ENCODE peak calls at places on chromosomes 6 and 20, in four cellular contexts. M is ascending aorta, U is body of pancreas, F is dorsolateral prefrontal cortex. I is an unnamed sample.

GRCh38 chr6:170243386-170243785 is 47.5 kb downstream of the DLL1 start:
- DNase-seq in F (no peak), U (no peak), M (no peak), I (no peak)

GRCh38 chr6:15474196-15474595 is 188.6 kb downstream of the DTNBP1 start:
- DNase-seq in F (no peak), M (no peak), U (no peak), I (no peak)

GRCh38 chr20:50348118-50348517 is 157.5 kb downstream of the CEBPB start:
- DNase-seq in F (no peak), U (peak; percentile 85), M (no peak), I (no peak)

GRCh38 chr6:25889877-25890853 is 16.1 kb upstream of the SLC17A3 start:
- DNase-seq in M (no peak), F (no peak), U (peak; percentile 44), I (peak; percentile 30)

GRCh38 chr6:157036245-157036681 is 259.1 kb downstream of the ARID1B start:
- DNase-seq in U (peak; percentile 42), F (no peak), M (no peak), I (no peak)

GRCh38 chr6:156418253-156418652 is 358.9 kb upstream of the ARID1B start:
- DNase-seq in M (no peak), F (no peak), U (no peak), I (no peak)

GRCh38 chr6:27161946-27162603 is 85.4 kb upstream of the PRSS16 start:
- DNase-seq in F (peak; percentile 50), U (peak; percentile 36), M (no peak), I (no peak)

GRCh38 chr20:50582591-50583234 is 72.5 kb downstream of the PTPN1 start:
- DNase-seq in M (no peak), F (no peak), U (no peak), I (no peak)

GRCh38 chr20:53411129-53411528 is 182.5 kb downstream of the ZNF217 start:
- DNase-seq in U (no peak), M (no peak), F (no peak), I (no peak)

GRCh38 chr6:50649086-50649485 is 64.2 kb upstream of the TFAP2D start:
- DNase-seq in F (no peak), U (no peak), M (no peak), I (no peak)

GRCh38 chr6:167481527-167481926 is 156.6 kb downstream of the TTLL2 start:
- DNase-seq in U (no peak), F (no peak), M (no peak), I (no peak)

GRCh38 chr20:61525781-61526431 is 273.8 kb downstream of the CDH4 start:
- DNase-seq in U (no peak), M (no peak), F (no peak), I (no peak)

GRCh38 chr6:135883045-135883444 is 31.5 kb downstream of the PDE7B start:
- DNase-seq in F (no peak), U (no peak), M (no peak), I (no peak)

DNA sequence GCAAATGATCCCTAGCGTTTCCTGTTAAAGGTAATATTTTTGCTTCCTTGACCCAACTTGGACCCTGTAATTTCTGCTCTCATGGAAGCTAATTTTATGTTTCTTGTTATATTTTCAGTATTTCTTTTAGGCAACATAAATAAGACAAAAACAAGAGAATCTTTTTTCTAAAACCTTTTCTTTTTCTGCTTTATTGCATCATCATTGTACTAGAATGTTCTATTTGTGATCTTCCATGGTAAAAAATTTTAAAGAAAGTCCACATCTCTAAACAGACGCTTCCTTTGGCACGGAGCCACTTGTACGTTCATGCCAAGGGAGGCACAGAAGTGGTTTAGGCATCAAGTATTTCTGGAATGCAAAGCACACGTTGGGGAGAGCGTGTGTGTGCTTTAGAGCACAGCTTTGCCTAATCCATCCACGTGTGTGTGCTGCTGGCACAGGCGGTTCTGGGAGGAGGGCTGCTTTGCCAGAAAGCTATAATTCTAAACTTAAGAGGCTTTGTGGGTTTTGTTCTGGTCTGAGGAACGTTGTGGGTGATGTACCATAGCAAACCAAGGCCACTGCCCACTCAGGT is 98.3 kb downstream of the SASH1 start:
- DNase-seq in M (no peak), U (peak; percentile 56), F (peak; percentile 82), I (peak; percentile 82)
- H3K4me3 ChIP-seq in M (peak overlapping the region; percentile 24), U (no peak overlapping the region), F (peak overlapping the region; percentile 31), I (no peak overlapping the region)

GRCh38 chr6:32716396-32716795 is 24.8 kb upstream of the HLA-DQA2 start:
- DNase-seq in U (no peak), M (no peak), F (no peak), I (no peak)

DNA sequence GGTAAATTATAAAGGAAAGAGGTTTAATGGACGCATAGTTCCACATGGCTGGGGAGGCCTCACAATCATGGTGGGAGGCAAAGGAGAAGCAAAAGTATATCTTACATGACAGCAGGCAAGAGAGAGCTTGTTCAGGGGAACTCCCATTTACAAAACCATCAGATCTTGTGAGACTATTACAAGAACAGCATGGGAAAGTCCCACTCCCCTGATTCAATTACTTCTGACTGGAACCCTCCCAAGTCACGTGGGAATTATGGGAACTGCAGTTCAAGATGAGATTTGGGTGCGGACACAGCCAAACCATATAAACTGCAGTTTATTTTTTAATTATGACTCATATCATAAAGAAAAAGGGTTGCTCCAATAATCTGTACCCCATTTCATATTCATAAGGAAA is 22.3 kb upstream of the HLA-DQA2 start:
- DNase-seq in M (no peak), F (no peak), U (no peak), I (no peak)
- TF ChIP-seq CTCF in M (no peak), F (no peak), U (no peak), I (no peak)

GRCh38 chr20:21703740-21704407 is 1.6 kb upstream of the PAX1 start:
- DNase-seq in F (no peak), M (no peak), U (no peak), I (no peak)
- H3K4me3 ChIP-seq in F (peak overlapping the region; percentile 45), M (no peak overlapping the region), U (no peak overlapping the region), I (no peak overlapping the region)

GRCh38 chr20:58825450-58825849 is 25.3 kb downstream of the GNAS-AS1 start:
- DNase-seq in U (no peak), F (no peak), M (no peak), I (no peak)

GRCh38 chr20:58828141-58828540 is 22.6 kb downstream of the GNAS-AS1 start:
- DNase-seq in F (no peak), U (no peak), M (no peak), I (no peak)

GRCh38 chr20:58826271-58826670 is 24.4 kb downstream of the GNAS-AS1 start:
- DNase-seq in M (no peak), U (no peak), F (no peak), I (no peak)

GRCh38 chr20:58832442-58832841 is 18.3 kb downstream of the GNAS-AS1 start:
- DNase-seq in M (no peak), U (no peak), F (no peak), I (no peak)

GRCh38 chr20:58829531-58829941 is 21.2 kb downstream of the GNAS-AS1 start:
- DNase-seq in U (peak; percentile 32), F (no peak), M (no peak), I (peak; percentile 60)
- TF ChIP-seq CTCF in U (no peak), F (no peak), M (no peak), I (peak; percentile 44)

GRCh38 chr6:107064579-107065065 is 36.6 kb downstream of the MTRES1 start:
- DNase-seq in F (no peak), M (no peak), U (peak; percentile 67), I (no peak)
- H3K4me3 ChIP-seq in F (no peak overlapping the region), M (no peak overlapping the region), U (no peak overlapping the region), I (no peak overlapping the region)

DNA sequence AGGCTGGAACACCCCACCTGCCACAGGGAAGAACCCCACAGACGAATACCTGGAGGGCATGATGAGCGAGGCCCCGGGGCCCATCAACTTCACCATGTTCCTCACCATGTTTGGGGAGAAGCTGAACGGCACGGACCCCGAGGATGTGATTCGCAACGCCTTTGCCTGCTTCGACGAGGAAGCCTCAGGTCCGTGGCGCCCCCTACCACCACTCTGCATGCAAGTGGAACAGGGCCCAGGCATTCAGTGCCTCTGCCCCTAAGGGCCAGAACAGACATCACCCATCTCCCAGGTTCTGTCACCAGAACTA is 6.6 kb downstream of the MYL9 start:
- DNase-seq in U (no peak), M (no peak), F (no peak), I (no peak)
- TF ChIP-seq CTCF in U (no peak), M (no peak), F (no peak), I (no peak)

GRCh38 chr6:2454180-2454579 is 208.8 kb upstream of the GMDS start:
- DNase-seq in U (no peak), M (no peak), F (no peak), I (no peak)

GRCh38 chr6:2449572-2449940 is 204.2 kb upstream of the GMDS start:
- DNase-seq in M (no peak), U (no peak), F (no peak), I (no peak)

GRCh38 chr6:2447318-2447717 is 201.9 kb upstream of the GMDS start:
- DNase-seq in F (no peak), U (no peak), M (no peak), I (no peak)

GRCh38 chr6:2450546-2450945 is 205.1 kb upstream of the GMDS start:
- DNase-seq in M (no peak), F (no peak), U (peak; percentile 58), I (no peak)

GRCh38 chr6:2448826-2449571 is 203.6 kb upstream of the GMDS start:
- DNase-seq in U (peak; percentile 44), M (no peak), F (no peak), I (peak; percentile 61)
- H3K4me3 ChIP-seq in U (no peak overlapping the region), M (peak overlapping the region; percentile 62), F (peak overlapping the region; percentile 52), I (no peak overlapping the region)

DNA sequence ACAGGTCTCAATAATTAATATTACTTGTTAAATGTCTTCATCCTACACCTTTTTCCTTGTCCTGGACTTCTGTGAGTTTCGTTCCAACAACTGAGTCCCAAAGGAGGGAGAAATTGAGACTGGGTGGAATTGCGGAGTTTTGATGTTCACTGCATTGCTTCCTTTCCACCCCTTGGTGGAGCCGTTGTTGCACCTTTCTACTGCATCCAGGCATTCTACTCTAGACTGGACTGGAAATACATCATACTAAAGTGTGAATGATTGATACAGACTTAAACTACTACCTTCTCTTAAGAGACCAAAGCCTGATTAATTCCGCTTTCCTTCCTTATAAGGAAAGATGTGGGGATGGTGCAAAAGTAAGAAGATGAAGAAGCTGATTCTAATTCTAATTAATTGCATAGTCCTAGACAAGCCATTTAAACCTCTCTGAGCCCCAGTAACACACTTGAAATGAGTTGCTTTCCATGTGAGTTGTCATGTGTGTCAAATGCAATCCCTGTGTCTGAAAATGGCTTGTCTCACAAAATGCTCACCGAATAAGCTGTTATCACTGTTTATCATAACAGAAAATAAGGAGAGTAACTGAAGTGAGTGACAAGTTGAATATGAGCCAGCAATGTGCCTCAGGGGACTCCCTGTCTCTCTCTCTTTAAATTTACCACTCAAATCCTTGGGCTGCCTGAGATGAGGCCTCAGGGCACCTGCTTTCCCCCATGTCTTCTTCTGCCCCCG is 338.3 kb upstream of the CHD6 start:
- DNase-seq in U (peak; percentile 12), M (no peak), F (no peak), I (peak; percentile 11)
- TF ChIP-seq CTCF in U (peak; percentile 25), M (no peak), F (peak; percentile 35), I (peak; percentile 78)